ENCODE peak calls at places on chromosomes 6 and 20, in five cellular contexts. F is right atrium auricular region, K is transverse colon, P is colonic mucosa, D is H1. H is an unnamed sample. For H3K27me3 and H3K4me1, the result is how much of the 10 kb centered on the place peaks cover.

GRCh38 chr20:3987296-3987695 is 28.1 kb downstream of the RNF24 start:
- DNase-seq in F (no peak), D (no peak), P (no peak), K (no peak), H (no peak)

GRCh38 chr20:49534314-49534713 is 33.6 kb downstream of the PTGIS start:
- DNase-seq in D (peak), K (peak), P (peak), F (no peak), H (peak)

GRCh38 chr20:63230800-63231268 is 4.9 kb upstream of the BIRC7 start:
- DNase-seq in F (peak), K (peak), D (peak), P (peak), H (no peak)

GRCh38 chr6:19757036-19757435 is 80.1 kb upstream of the ID4 start:
- DNase-seq in K (no peak), D (no peak), P (no peak), F (no peak), H (no peak)

GRCh38 chr20:36465109-36466080 is 75.9 kb upstream of the MYL9 start:
- DNase-seq in F (peak), D (no peak), P (peak), K (peak), H (no peak)

GRCh38 chr6:144657691-144658090 is 372.6 kb downstream of the UTRN start:
- DNase-seq in P (no peak), D (no peak), K (no peak), F (no peak), H (peak)

GRCh38 chr6:154555075-154555677 is 44.7 kb upstream of the CNKSR3 start:
- DNase-seq in F (no peak), K (peak), P (peak), D (no peak), H (no peak)

GRCh38 chr6:146891615-146892265 is 293.0 kb downstream of the ADGB start:
- DNase-seq in K (no peak), F (no peak), D (no peak), P (no peak), H (no peak)

GRCh38 chr6:151052021-151052646 is 186.6 kb downstream of the MTHFD1L start:
- DNase-seq in F (peak), P (peak), K (no peak), D (no peak), H (no peak)

DNA sequence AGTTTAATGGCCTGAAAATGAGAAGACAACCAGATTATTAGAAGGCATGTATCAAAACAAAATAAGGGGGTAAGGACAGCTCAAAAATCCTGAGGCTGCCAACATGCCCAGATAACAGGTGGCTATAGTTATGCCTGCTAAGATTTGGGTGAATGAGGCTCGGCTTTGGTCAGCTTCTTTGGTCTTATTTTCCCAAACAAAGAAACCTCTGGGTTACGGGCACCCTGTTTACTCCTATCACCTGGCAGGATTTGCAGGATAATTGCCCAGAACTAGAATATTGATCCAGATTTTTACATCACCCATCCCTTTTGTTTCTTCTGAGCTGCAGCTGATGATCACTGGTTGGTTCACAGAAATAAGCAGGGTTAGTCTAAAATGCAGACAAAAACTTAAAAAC is 74.3 kb downstream of the SLC16A10 start:
- DNase-seq in F (no peak), P (no peak), K (no peak), D (no peak), H (no peak)
- H3K27me3 ChIP-seq in F (under half), P (under half), K (under half), D (under half), H (under half)

GRCh38 chr20:41162396-41162795 is 25.1 kb downstream of the PLCG1 start:
- DNase-seq in D (no peak), K (no peak), P (no peak), F (no peak), H (no peak)
- H3K4me1 ChIP-seq in D (under half), K (under half), P (under half), F (under half), H (under half)

DNA sequence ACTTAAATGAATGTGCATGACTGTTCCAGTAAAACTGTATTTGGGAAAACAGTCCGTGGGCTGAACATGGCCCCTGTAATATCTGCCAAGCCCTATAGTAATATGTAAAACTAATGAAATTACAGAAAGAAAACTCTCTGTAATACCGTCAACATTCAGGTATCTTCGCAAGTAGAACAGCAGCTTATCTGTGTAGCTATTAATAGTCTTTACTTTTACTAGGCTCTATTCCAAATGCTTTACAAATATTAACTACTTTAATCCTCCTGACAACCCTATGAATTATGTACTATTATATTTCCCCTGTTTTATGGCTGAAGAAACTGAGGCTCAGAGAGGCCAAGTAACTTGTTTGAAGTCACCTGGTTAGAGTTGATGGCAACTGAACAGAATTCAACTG is 57.1 kb downstream of the DAAM2 start:
- DNase-seq in F (no peak), D (no peak), P (no peak), K (no peak), H (no peak)
- H3K4me3 ChIP-seq in F (no peak), D (no peak), P (no peak), K (no peak), H (no peak)

DNA sequence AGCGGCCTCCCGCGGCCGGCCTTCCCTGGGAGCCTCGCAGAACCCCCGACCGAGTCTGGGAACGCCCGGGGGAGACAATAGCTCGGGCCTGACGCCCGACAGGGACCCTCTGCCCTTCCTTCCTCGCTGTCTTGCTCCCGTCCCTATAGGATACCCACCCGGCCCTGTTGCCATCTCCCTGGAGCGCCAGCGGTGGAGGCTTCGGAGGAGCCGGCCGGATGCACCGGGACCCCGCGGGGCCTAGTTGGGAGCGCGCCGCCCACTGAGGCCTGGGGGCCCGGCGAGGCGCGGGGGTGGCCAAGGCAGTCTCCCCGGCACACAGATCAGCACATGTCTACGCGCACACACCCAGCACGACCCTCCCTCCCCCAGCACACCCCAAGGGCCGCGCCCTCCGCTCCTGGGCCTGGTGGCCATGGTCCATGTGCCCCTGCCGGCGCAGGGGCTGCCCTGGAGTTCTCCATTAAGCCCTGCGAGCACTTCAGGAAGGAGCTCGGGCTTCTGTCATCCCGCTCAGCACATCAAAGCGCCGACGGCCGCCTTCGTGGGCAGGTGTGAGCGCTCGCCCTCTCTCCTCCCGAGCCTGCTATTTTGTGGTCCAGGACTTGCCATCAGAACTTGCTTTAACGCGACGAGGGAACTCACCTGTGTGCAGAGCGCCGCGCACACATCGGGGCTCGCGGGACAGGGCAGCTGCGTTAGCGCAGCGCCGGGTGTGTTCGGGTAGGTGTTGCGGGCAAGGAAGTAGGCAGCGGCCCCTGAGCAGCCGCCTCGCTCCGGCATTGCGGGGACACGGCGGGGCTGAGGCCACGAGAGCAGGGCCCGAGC is 3.7 kb downstream of the FOXF2 start:
- DNase-seq in P (no peak), F (no peak), D (peak), K (no peak), H (no peak)
- H3K27me3 ChIP-seq in P (half or more), F (half or more), D (half or more), K (half or more), H (half or more)

DNA sequence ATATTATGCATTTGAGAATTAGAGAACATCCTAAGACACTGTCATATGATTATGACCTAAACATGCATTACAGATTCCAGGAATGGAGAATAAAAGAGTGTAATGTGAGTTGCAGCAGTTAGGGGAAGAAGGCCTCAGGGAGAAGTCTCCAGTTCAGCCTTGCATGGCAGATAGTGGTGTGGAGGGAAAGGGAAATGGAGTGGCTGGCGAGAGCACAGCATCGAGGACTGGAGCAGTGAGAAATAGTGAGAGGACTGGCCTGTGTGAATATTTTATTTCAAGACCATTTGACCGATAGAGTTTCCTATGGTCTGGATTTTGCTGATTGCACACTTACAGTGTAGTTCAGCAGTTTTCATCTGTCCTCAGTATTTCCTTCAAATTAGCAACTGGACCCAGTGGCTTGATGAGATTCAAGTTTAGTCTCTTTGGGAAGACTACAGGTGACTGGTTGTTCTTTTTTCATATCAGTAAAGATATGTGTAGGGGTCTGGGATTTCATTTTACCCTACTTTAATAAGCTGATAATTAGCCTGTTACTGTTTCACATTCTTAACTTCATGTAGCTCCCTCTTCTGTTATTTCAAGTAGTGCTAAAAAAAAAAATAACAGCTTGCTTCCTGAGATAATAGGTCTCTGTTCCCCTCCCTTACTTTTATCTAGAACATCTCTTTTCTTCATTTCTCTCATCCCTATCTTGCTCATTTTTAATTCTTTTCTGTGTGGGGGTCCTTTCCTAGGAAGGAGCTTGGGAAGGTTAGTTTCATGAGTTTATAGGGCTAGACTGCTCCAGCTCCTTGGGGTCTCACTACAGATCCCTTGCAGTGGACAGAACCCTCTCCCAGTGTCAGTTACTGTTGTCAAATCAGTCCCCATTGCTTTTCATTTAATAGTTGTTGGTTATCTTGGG is 27.9 kb downstream of the BLTP3A start:
- DNase-seq in K (no peak), F (no peak), P (no peak), D (no peak), H (no peak)
- H3K4me1 ChIP-seq in K (under half), F (under half), P (under half), D (under half), H (under half)